ENCODE peak calls at places on chromosomes 3 and 15, in five cellular contexts. L, E, X, M and V are unnamed samples.

GRCh38 chr3:155745795-155746550 is 1.1 kb upstream of the PLCH1 start:
- DNase-seq in L (no peak), E (no peak), X (peak), M (peak), V (no peak)

GRCh38 chr15:34783471-34783870 is 11.9 kb downstream of the ACTC1 start:
- DNase-seq in L (no peak), E (no peak), X (no peak), M (no peak), V (no peak)

GRCh38 chr15:67130673-67131601 is 65.5 kb downstream of the SMAD3 start:
- DNase-seq in L (peak), E (no peak), X (no peak), M (no peak), V (no peak)

GRCh38 chr15:59595434-59595915 is 16.1 kb upstream of the GCNT3 start:
- DNase-seq in L (no peak), E (no peak), X (peak), M (no peak), V (no peak)

GRCh38 chr3:194265505-194265892 is 85.6 kb downstream of the CPN2 start:
- DNase-seq in L (peak), E (peak), X (peak), M (peak), V (peak)

GRCh38 chr3:127783166-127783565 is 39.1 kb downstream of the MGLL start:
- DNase-seq in L (no peak), E (no peak), X (no peak), M (no peak), V (no peak)

GRCh38 chr3:157606392-157607197 is 103.4 kb upstream of the VEPH1 start:
- DNase-seq in L (peak), E (peak), X (peak), M (peak), V (peak)

GRCh38 chr3:56758539-56758981 is 43.2 kb downstream of the ARHGEF3 start:
- DNase-seq in L (peak), E (no peak), X (no peak), M (no peak), V (no peak)

GRCh38 chr3:98730338-98730737 is 32.8 kb upstream of the ST3GAL6 start:
- DNase-seq in L (no peak), E (no peak), X (no peak), M (no peak), V (peak)

GRCh38 chr3:30518201-30518864 is 88.1 kb upstream of the TGFBR2 start:
- DNase-seq in L (peak), E (no peak), X (peak), M (no peak), V (no peak)

GRCh38 chr3:184788751-184789150 is 23.2 kb upstream of the VPS8 start:
- DNase-seq in L (no peak), E (no peak), X (no peak), M (no peak), V (no peak)

GRCh38 chr3:25151497-25151896 is 276.6 kb upstream of the RARB start:
- DNase-seq in L (no peak), E (no peak), X (no peak), M (no peak), V (no peak)

GRCh38 chr3:170858599-170858998 is 11.4 kb downstream of the RPL22L1 start:
- DNase-seq in L (no peak), E (no peak), X (no peak), M (no peak), V (no peak)

GRCh38 chr15:59941612-59942011 is 62.5 kb upstream of the FOXB1 start:
- DNase-seq in L (no peak), E (no peak), X (no peak), M (no peak), V (no peak)

GRCh38 chr15:59443341-59444081 is 5.5 kb downstream of the FAM81A start:
- DNase-seq in L (no peak), E (no peak), X (no peak), M (no peak), V (no peak)

GRCh38 chr15:70585707-70586034 is 177.7 kb downstream of the UACA start:
- DNase-seq in L (no peak), E (no peak), X (no peak), M (no peak), V (no peak)

GRCh38 chr3:145191543-145191942 is 969.4 kb downstream of the PLOD2 start:
- DNase-seq in L (no peak), E (no peak), X (no peak), M (no peak), V (no peak)

DNA sequence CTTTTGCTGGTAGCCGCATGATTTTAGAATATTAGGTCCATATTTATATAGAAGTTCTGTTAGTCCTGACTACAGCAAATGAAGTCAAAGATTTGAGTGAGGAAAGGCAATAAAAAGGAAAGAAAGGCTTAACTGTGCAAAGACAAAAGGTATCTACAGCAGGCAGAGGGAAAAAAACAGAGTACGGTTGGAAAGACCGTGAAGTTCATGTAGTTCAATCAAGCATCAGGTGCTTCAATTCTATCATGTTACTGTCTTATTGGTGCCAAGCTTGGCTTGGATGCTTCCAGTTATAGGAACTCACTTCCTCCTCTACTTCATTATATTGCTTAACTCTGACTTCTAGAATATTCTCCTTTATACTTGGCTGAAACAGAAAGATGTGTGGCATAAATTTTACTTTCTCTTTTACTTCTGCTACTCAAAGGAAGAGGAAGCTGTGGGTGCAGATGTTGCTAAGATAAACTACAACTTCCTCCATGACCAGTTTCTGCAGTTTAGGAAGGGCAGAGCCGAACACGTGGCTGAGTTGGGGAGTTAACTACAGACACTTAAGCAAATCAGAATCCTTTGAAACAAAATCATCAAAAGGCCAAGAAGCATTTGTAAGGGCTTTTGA is 72.6 kb upstream of the ZBED2 start:
- DNase-seq in L (peak), E (no peak), X (peak), M (no peak), V (peak)
- H3K27ac ChIP-seq in L (no peak), E (no peak), X (peak), M (no peak), V (no peak)

GRCh38 chr3:107211608-107212007 is 165.6 kb upstream of the CCDC54 start:
- DNase-seq in L (no peak), E (no peak), X (no peak), M (no peak), V (no peak)

GRCh38 chr3:107209302-107210060 is 167.8 kb upstream of the CCDC54 start:
- DNase-seq in L (no peak), E (no peak), X (no peak), M (no peak), V (no peak)

GRCh38 chr3:107216711-107217110 is 160.5 kb upstream of the CCDC54 start:
- DNase-seq in L (peak), E (no peak), X (no peak), M (no peak), V (no peak)

GRCh38 chr3:107216229-107216628 is 161.0 kb upstream of the CCDC54 start:
- DNase-seq in L (no peak), E (no peak), X (no peak), M (no peak), V (no peak)

DNA sequence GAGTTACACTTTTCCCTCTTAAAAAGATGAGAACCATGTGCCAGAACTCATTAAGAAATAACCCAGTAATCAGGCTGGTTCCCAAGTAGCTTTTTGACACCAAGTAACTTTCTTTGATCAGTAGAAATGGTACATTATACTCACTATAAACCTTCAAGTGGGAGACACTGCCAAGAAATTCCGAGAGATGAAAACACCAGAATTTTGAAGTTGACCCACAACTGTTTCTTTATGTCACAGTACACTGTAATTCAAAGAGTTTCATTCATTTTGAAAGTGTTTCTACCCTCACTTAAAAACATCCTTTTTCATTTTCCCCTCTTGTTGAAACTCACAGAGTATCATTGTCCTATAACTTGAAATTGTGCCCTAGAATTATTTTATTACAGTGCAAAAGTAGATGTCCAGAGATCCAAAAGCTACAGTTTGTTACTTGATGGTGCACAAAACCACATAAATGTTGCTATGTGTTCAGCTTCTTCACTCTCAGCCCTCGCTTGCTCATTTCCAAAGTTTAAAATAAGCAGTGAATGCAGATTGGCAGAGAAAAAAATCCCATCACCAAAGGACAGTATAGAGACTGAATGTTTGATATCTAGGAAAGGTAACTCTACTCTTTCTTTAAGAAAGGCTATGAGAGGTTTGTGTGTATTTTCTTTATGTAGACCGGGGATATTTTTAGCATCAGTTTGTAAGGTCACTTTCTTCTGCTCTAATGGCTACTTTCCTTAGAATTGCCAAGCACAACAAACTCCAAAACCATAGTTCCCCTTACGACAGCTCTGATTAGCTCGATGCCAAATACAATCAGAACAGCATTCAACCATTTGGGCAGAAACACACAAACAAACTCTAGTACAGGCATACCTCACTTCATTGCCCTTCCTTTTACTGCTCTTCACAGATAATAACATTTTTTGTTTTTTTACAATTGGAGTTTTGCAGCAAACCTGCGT is 164.3 kb upstream of the CCDC54 start:
- DNase-seq in L (peak), E (no peak), X (no peak), M (no peak), V (no peak)
- H3K9ac ChIP-seq in L (no peak), E (no peak), X (no peak), M (no peak), V (no peak)

DNA sequence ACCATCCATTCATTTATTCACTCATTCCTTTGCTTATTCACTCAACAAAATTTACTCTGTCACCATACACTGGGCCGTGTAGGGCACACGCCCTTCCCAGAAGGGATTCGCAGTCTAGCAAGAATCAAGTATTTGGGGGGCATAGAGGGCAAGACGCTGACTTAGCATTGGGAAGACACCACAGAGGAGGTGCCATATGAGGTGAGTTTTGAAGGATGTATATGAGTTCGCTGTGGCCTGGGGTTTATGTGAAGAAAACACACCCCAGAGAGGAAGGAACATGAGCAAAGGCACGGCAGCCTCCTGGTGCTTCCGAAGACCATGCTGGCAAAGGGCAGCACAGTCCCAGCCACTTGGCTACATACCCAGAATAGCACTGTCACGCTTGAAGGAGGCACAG is 23.1 kb upstream of the IQSEC1 start:
- DNase-seq in L (no peak), E (no peak), X (no peak), M (no peak), V (no peak)
- H3K27ac ChIP-seq in L (no peak), E (no peak), X (no peak), M (no peak), V (no peak)

GRCh38 chr15:40894689-40895308 is 549 bp downstream of the VPS18 start:
- DNase-seq in L (peak), E (peak), X (peak), M (peak), V (peak)

GRCh38 chr15:40892449-40893012 is 1.7 kb upstream of the VPS18 start:
- DNase-seq in L (no peak), E (no peak), X (no peak), M (no peak), V (no peak)

GRCh38 chr15:40891810-40892448 is 2.3 kb upstream of the VPS18 start:
- DNase-seq in L (peak), E (no peak), X (peak), M (peak), V (peak)

GRCh38 chr15:40893733-40894688 is at the start of gene VPS18:
- DNase-seq in L (peak), E (peak), X (peak), M (peak), V (peak)

GRCh38 chr15:40893019-40893723 is 1.1 kb upstream of the VPS18 start:
- DNase-seq in L (no peak), E (peak), X (no peak), M (peak), V (no peak)
- H3K9ac ChIP-seq in L (no peak), E (no peak), X (peak), M (no peak), V (no peak)

DNA sequence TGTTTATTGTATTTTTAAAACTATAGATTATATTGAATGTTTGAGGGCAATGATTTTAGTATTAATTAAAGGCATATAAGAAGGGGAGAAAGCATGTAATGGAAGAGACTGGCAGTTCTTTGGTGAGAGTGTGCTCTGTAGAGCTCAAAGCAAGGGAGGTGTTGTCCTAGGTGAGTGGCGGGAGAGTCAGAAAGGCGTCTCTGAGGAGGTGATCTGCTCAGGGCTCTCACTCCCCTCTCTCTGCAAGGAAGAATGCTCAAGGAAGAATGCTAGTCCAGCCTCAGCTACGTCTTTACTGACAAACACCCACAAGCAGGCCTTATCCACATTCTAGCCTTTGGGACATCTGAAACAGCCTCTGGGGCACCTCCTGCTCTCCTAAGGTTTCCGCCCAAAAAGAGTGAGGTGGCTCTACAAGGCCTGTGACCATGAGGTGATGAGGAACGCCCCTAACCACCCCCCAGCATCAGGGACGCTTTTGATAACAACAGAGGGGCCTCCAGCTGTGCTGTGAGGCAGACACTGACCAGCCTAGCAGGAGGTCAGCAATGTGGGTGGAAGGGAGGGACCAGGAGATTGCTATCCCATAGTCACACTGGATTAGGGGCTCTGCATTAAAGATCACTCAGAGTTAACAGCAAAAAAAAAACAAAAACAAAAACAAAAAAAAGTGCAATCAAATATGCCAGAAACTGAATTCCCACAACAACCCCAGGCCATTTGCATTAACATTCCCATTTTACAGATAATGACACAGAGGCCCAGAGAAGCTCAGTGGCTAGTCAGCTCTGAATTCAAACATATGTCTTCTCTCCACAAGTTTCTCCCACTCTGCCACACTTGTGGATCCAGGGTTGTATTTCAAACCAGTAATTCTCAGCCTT is 202.2 kb upstream of the CTNNB1 start:
- DNase-seq in L (no peak), E (no peak), X (no peak), M (peak), V (no peak)
- H3K27ac ChIP-seq in L (no peak), E (no peak), X (no peak), M (no peak), V (no peak)

DNA sequence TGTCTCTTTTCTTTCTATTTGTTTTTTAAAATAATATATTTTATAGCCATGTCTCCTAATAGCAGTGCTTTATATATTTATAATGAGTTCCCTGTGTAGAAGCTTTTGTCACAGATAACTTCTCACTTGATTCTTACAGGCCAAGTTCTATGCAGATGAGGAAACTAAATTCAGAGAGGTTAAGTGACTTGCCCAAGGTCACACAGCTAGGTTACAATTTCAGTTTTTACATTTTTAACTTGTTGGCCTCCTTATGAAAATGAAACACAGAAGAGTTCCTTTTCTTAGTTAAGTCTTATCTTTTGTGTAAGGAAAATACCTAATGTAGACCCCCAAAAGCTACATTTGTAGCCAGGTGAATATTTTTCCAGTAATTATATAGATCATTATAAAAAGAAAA is 83.3 kb upstream of the SOX2 start:
- DNase-seq in L (no peak), E (no peak), X (no peak), M (no peak), V (no peak)
- H3K9ac ChIP-seq in L (no peak), E (no peak), X (no peak), M (no peak), V (no peak)